ENCODE peak calls at places on chromosomes 13 and 19, in nine cellular contexts. One of them, this sample, is unnamed.

GRCh38 chr13:38951525-38952313 is 38.9 kb downstream of the STOML3 start:
- DNase-seq in A549: no peak
- DNase-seq in cardiac fibroblast: peak; percentile 49
- DNase-seq in HFF-Myc: no peak
- DNase-seq in AG10803: no peak
- DNase-seq in upper lobe of right lung: no peak
- DNase-seq in pancreas: peak; percentile 46
- DNase-seq in ovary: peak; percentile 20
- DNase-seq in CD8-positive, alpha-beta T cell: no peak
- DNase-seq in this sample: no peak

GRCh38 chr13:90201198-90201597 is 1146.3 kb upstream of the MIR17HG start:
- DNase-seq in A549: no peak
- DNase-seq in cardiac fibroblast: peak; percentile 55
- DNase-seq in HFF-Myc: no peak
- DNase-seq in AG10803: peak; percentile 11
- DNase-seq in upper lobe of right lung: no peak
- DNase-seq in pancreas: no peak
- DNase-seq in ovary: no peak
- DNase-seq in CD8-positive, alpha-beta T cell: no peak
- DNase-seq in this sample: peak; percentile 29

GRCh38 chr13:50244913-50245574 is 229.8 kb downstream of the KCNRG start:
- DNase-seq in A549: peak; percentile 90
- DNase-seq in cardiac fibroblast: peak; percentile 50
- DNase-seq in HFF-Myc: peak; percentile 78
- DNase-seq in AG10803: peak; percentile 76
- DNase-seq in upper lobe of right lung: no peak
- DNase-seq in pancreas: no peak
- DNase-seq in ovary: no peak
- DNase-seq in CD8-positive, alpha-beta T cell: peak; percentile 19
- DNase-seq in this sample: peak; percentile 87

GRCh38 chr19:22784051-22784450 is at the start of gene ZNF99:
- DNase-seq in A549: no peak
- DNase-seq in cardiac fibroblast: no peak
- DNase-seq in HFF-Myc: no peak
- DNase-seq in AG10803: no peak
- DNase-seq in upper lobe of right lung: no peak
- DNase-seq in pancreas: no peak
- DNase-seq in ovary: peak; percentile 31
- DNase-seq in CD8-positive, alpha-beta T cell: no peak
- DNase-seq in this sample: no peak

GRCh38 chr13:91078093-91078679 is 269.3 kb upstream of the MIR17HG start:
- DNase-seq in A549: peak; percentile 1
- DNase-seq in cardiac fibroblast: peak; percentile 34
- DNase-seq in HFF-Myc: no peak
- DNase-seq in AG10803: no peak
- DNase-seq in upper lobe of right lung: no peak
- DNase-seq in pancreas: no peak
- DNase-seq in ovary: no peak
- DNase-seq in CD8-positive, alpha-beta T cell: no peak
- DNase-seq in this sample: no peak

GRCh38 chr13:39909634-39910033 is 254.2 kb downstream of the COG6 start:
- DNase-seq in A549: no peak
- DNase-seq in cardiac fibroblast: no peak
- DNase-seq in HFF-Myc: no peak
- DNase-seq in AG10803: no peak
- DNase-seq in upper lobe of right lung: no peak
- DNase-seq in pancreas: no peak
- DNase-seq in ovary: no peak
- DNase-seq in CD8-positive, alpha-beta T cell: no peak
- DNase-seq in this sample: no peak

GRCh38 chr19:3608750-3609322 is 2.2 kb upstream of the TBXA2R start:
- DNase-seq in A549: no peak
- DNase-seq in cardiac fibroblast: peak; percentile 38
- DNase-seq in HFF-Myc: no peak
- DNase-seq in AG10803: no peak
- DNase-seq in upper lobe of right lung: no peak
- DNase-seq in pancreas: no peak
- DNase-seq in ovary: peak; percentile 29
- DNase-seq in CD8-positive, alpha-beta T cell: no peak
- DNase-seq in this sample: no peak

GRCh38 chr19:49073514-49074378 is 1.2 kb upstream of the KCNA7 start:
- DNase-seq in A549: peak; percentile 73
- DNase-seq in cardiac fibroblast: no peak
- DNase-seq in HFF-Myc: no peak
- DNase-seq in AG10803: no peak
- DNase-seq in upper lobe of right lung: no peak
- DNase-seq in pancreas: no peak
- DNase-seq in ovary: no peak
- DNase-seq in CD8-positive, alpha-beta T cell: no peak
- DNase-seq in this sample: no peak

GRCh38 chr13:73535341-73535740 is 476.5 kb downstream of the KLF5 start:
- DNase-seq in A549: no peak
- DNase-seq in cardiac fibroblast: no peak
- DNase-seq in HFF-Myc: no peak
- DNase-seq in AG10803: no peak
- DNase-seq in upper lobe of right lung: no peak
- DNase-seq in pancreas: no peak
- DNase-seq in ovary: no peak
- DNase-seq in CD8-positive, alpha-beta T cell: no peak
- DNase-seq in this sample: no peak

GRCh38 chr13:77820431-77821149 is 98.0 kb downstream of the EDNRB start:
- DNase-seq in A549: no peak
- DNase-seq in cardiac fibroblast: no peak
- DNase-seq in HFF-Myc: no peak
- DNase-seq in AG10803: no peak
- DNase-seq in upper lobe of right lung: no peak
- DNase-seq in pancreas: no peak
- DNase-seq in ovary: no peak
- DNase-seq in CD8-positive, alpha-beta T cell: no peak
- DNase-seq in this sample: no peak

GRCh38 chr13:37047846-37048245 is 11.6 kb downstream of the SUPT20H start:
- DNase-seq in A549: no peak
- DNase-seq in cardiac fibroblast: no peak
- DNase-seq in HFF-Myc: no peak
- DNase-seq in AG10803: no peak
- DNase-seq in upper lobe of right lung: no peak
- DNase-seq in pancreas: no peak
- DNase-seq in ovary: no peak
- DNase-seq in CD8-positive, alpha-beta T cell: no peak
- DNase-seq in this sample: no peak

GRCh38 chr13:95184317-95184716 is 116.9 kb downstream of the ABCC4 start:
- DNase-seq in A549: no peak
- DNase-seq in cardiac fibroblast: no peak
- DNase-seq in HFF-Myc: no peak
- DNase-seq in AG10803: no peak
- DNase-seq in upper lobe of right lung: no peak
- DNase-seq in pancreas: no peak
- DNase-seq in ovary: no peak
- DNase-seq in CD8-positive, alpha-beta T cell: no peak
- DNase-seq in this sample: no peak

DNA sequence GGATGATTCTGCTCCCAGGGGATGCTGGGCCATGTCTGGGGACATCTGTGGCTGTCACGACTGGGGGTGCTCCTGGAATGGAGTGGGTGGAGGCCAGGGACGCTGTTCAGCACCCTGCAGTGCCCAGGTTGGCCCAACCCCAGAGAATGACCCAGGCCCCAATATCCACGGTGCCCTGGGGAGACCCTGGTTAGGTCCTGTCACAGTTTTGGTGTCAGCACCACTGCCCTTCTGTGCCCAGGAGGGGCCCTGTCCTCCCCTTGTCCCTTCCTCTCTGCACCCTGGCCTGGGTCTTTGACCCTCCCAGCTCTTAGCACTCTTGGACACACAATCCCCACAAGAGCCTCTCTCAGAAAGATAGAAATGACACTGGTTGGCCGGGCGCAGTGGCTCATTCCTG is 85.3 kb downstream of the GADD45B start:
- DNase-seq in A549: no peak
- DNase-seq in cardiac fibroblast: no peak
- DNase-seq in HFF-Myc: no peak
- DNase-seq in AG10803: no peak
- DNase-seq in upper lobe of right lung: no peak
- DNase-seq in pancreas: no peak
- DNase-seq in ovary: no peak
- DNase-seq in CD8-positive, alpha-beta T cell: no peak
- DNase-seq in this sample: no peak
- H3K4me3 ChIP-seq in A549: no peak overlapping the region
- H3K4me3 ChIP-seq in cardiac fibroblast: no peak overlapping the region
- H3K4me3 ChIP-seq in HFF-Myc: no peak overlapping the region
- H3K4me3 ChIP-seq in AG10803: no peak overlapping the region
- H3K4me3 ChIP-seq in upper lobe of right lung: no peak overlapping the region
- H3K4me3 ChIP-seq in pancreas: no peak overlapping the region
- H3K4me3 ChIP-seq in ovary: no peak overlapping the region
- H3K4me3 ChIP-seq in CD8-positive, alpha-beta T cell: no peak overlapping the region
- H3K4me3 ChIP-seq in this sample: no peak overlapping the region

DNA sequence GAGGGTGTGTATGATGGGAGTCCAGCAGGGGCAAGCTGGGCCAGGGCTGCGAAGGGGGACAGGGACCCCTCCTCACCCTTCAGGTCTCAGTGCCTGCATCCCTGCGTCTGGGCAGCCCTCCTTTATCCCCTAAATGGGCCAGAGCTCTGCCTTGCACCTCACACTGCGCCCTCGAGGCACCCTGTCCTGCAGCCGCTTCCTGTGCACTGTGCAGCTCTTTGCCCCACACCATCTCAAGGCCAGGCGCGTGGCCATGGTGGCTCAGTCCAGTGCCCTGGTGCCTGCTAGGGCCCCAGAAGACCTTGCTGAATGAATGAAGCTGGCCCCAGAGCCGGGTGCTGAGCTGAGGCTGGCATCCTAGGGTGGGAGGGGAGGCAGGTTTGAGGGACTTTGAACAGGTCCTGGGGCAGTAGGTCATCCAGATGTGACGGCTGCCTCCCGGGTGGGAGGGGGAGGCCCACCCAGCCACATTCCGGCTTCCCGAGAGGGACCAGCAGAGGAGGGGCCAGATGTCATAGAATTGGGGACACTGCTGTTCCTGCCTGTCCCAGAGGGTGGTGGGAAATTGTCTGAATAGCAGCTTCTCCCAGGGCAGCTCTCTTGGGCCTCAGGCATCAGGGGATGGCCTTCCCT is 3.2 kb downstream of the DDA1 start:
- DNase-seq in A549: no peak
- DNase-seq in cardiac fibroblast: no peak
- DNase-seq in HFF-Myc: no peak
- DNase-seq in AG10803: no peak
- DNase-seq in upper lobe of right lung: no peak
- DNase-seq in pancreas: no peak
- DNase-seq in ovary: no peak
- DNase-seq in CD8-positive, alpha-beta T cell: no peak
- DNase-seq in this sample: no peak
- H3K4me3 ChIP-seq in A549: peak overlapping the region; percentile 32
- H3K4me3 ChIP-seq in cardiac fibroblast: peak overlapping the region; percentile 8
- H3K4me3 ChIP-seq in HFF-Myc: no peak overlapping the region
- H3K4me3 ChIP-seq in AG10803: no peak overlapping the region
- H3K4me3 ChIP-seq in upper lobe of right lung: no peak overlapping the region
- H3K4me3 ChIP-seq in pancreas: no peak overlapping the region
- H3K4me3 ChIP-seq in ovary: no peak overlapping the region
- H3K4me3 ChIP-seq in CD8-positive, alpha-beta T cell: no peak overlapping the region
- H3K4me3 ChIP-seq in this sample: no peak overlapping the region

GRCh38 chr13:79075703-79076102 is 330.4 kb downstream of the RBM26 start:
- DNase-seq in A549: no peak
- DNase-seq in cardiac fibroblast: no peak
- DNase-seq in HFF-Myc: no peak
- DNase-seq in AG10803: no peak
- DNase-seq in upper lobe of right lung: no peak
- DNase-seq in pancreas: no peak
- DNase-seq in ovary: no peak
- DNase-seq in CD8-positive, alpha-beta T cell: no peak
- DNase-seq in this sample: no peak

DNA sequence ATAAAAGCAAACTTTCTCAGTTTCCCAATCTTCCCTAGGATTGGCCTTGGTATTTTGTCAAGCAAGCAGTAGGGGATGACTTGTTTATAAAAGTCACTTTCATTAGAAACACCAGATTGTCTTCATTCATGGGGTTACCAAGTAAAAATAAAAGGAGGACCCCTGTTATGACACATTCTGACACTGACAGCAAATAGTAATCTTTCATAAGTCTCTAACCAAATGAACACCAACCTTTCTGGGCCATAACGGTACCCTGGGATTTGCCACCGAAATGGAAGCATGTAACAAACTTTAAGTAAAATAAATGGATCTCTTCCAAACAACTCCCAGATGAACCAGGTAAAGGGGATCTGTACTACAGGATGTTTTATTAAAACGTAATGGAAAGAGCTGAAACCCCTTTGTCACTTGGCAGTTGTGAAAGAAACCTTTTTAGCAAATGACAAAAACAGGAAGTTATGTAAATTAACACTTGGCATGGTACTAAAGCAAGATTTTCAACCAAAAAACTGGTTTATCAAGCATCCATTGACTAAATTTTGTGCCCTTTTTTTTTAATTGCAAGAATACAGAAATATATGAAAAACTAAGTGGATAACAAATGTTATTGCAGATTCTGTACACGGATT is 335.6 kb downstream of the RBM26 start:
- DNase-seq in A549: no peak
- DNase-seq in cardiac fibroblast: no peak
- DNase-seq in HFF-Myc: no peak
- DNase-seq in AG10803: no peak
- DNase-seq in upper lobe of right lung: no peak
- DNase-seq in pancreas: no peak
- DNase-seq in ovary: no peak
- DNase-seq in CD8-positive, alpha-beta T cell: no peak
- DNase-seq in this sample: no peak
- H3K4me3 ChIP-seq in A549: no peak overlapping the region
- H3K4me3 ChIP-seq in cardiac fibroblast: no peak overlapping the region
- H3K4me3 ChIP-seq in HFF-Myc: no peak overlapping the region
- H3K4me3 ChIP-seq in AG10803: no peak overlapping the region
- H3K4me3 ChIP-seq in upper lobe of right lung: no peak overlapping the region
- H3K4me3 ChIP-seq in pancreas: no peak overlapping the region
- H3K4me3 ChIP-seq in ovary: no peak overlapping the region
- H3K4me3 ChIP-seq in CD8-positive, alpha-beta T cell: no peak overlapping the region
- H3K4me3 ChIP-seq in this sample: no peak overlapping the region

GRCh38 chr19:1258707-1259205 is 10.4 kb downstream of the MIDN start:
- DNase-seq in A549: peak; percentile 44
- DNase-seq in cardiac fibroblast: no peak
- DNase-seq in HFF-Myc: no peak
- DNase-seq in AG10803: no peak
- DNase-seq in upper lobe of right lung: no peak
- DNase-seq in pancreas: no peak
- DNase-seq in ovary: no peak
- DNase-seq in CD8-positive, alpha-beta T cell: no peak
- DNase-seq in this sample: no peak

GRCh38 chr19:1261512-1261862 is 7.6 kb upstream of the CIRBP start:
- DNase-seq in A549: peak; percentile 53
- DNase-seq in cardiac fibroblast: no peak
- DNase-seq in HFF-Myc: no peak
- DNase-seq in AG10803: no peak
- DNase-seq in upper lobe of right lung: peak; percentile 73
- DNase-seq in pancreas: no peak
- DNase-seq in ovary: no peak
- DNase-seq in CD8-positive, alpha-beta T cell: peak; percentile 52
- DNase-seq in this sample: no peak

GRCh38 chr19:1259206-1259872 is 9.8 kb upstream of the CIRBP start:
- DNase-seq in A549: peak; percentile 91
- DNase-seq in cardiac fibroblast: peak; percentile 82
- DNase-seq in HFF-Myc: no peak
- DNase-seq in AG10803: peak; percentile 71
- DNase-seq in upper lobe of right lung: peak; percentile 88
- DNase-seq in pancreas: peak; percentile 71
- DNase-seq in ovary: peak; percentile 84
- DNase-seq in CD8-positive, alpha-beta T cell: peak; percentile 79
- DNase-seq in this sample: peak; percentile 80

GRCh38 chr19:1260749-1261511 is 8.2 kb upstream of the CIRBP start:
- DNase-seq in A549: peak; percentile 95
- DNase-seq in cardiac fibroblast: peak; percentile 98
- DNase-seq in HFF-Myc: peak; percentile 87
- DNase-seq in AG10803: peak; percentile 94
- DNase-seq in upper lobe of right lung: peak; percentile 98
- DNase-seq in pancreas: peak; percentile 96
- DNase-seq in ovary: peak; percentile 98
- DNase-seq in CD8-positive, alpha-beta T cell: peak; percentile 97
- DNase-seq in this sample: peak; percentile 96

GRCh38 chr19:1259873-1260748 is 9.0 kb upstream of the CIRBP start:
- DNase-seq in A549: peak; percentile 77
- DNase-seq in cardiac fibroblast: no peak
- DNase-seq in HFF-Myc: no peak
- DNase-seq in AG10803: no peak
- DNase-seq in upper lobe of right lung: peak; percentile 82
- DNase-seq in pancreas: no peak
- DNase-seq in ovary: no peak
- DNase-seq in CD8-positive, alpha-beta T cell: peak; percentile 62
- DNase-seq in this sample: no peak
- H3K4me3 ChIP-seq in A549: peak overlapping the region; percentile 29
- H3K4me3 ChIP-seq in cardiac fibroblast: no peak overlapping the region
- H3K4me3 ChIP-seq in HFF-Myc: peak overlapping the region; percentile 70
- H3K4me3 ChIP-seq in AG10803: peak overlapping the region; percentile 22
- H3K4me3 ChIP-seq in upper lobe of right lung: peak overlapping the region; percentile 76
- H3K4me3 ChIP-seq in pancreas: peak overlapping the region; percentile 73
- H3K4me3 ChIP-seq in ovary: no peak overlapping the region
- H3K4me3 ChIP-seq in CD8-positive, alpha-beta T cell: peak overlapping the region; percentile 59
- H3K4me3 ChIP-seq in this sample: peak overlapping the region; percentile 39